ENCODE peak calls at places on chromosomes 16 and 17, in eight cellular contexts. Z is H1, R is neural progenitor cell, O is cardiac muscle cell, I is esophagus muscularis mucosa, N is ascending aorta, C is esophagus squamous epithelium, U is stomach. F is an unnamed sample. For H3K27me3, the result is how much of the 10 kb centered on the place peaks cover.

GRCh38 chr17:29012535-29012934 is 6.7 kb upstream of the SEZ6 start:
- DNase-seq in U (no peak), O (no peak), Z (no peak), N (no peak), R (no peak), I (no peak), C (no peak), F (no peak)

GRCh38 chr16:89373355-89374110 is 116.8 kb downstream of the ANKRD11 start:
- DNase-seq in R (no peak), U (no peak), C (no peak), Z (no peak), I (no peak), N (peak), O (peak), F (no peak)

GRCh38 chr16:1707193-1707790 is 1.3 kb downstream of the MAPK8IP3 start:
- DNase-seq in R (peak), N (no peak), O (peak), Z (no peak), I (no peak), U (no peak), C (no peak), F (no peak)

GRCh38 chr17:28173801-28174200 is 131.3 kb downstream of the NLK start:
- DNase-seq in Z (no peak), O (peak), U (no peak), N (no peak), I (no peak), C (no peak), R (no peak), F (no peak)

GRCh38 chr17:1019451-1019850 is 22.5 kb downstream of the TIMM22 start:
- DNase-seq in R (no peak), Z (no peak), U (peak), N (peak), C (no peak), O (no peak), I (no peak), F (no peak)

GRCh38 chr17:4165301-4166010 is 22.5 kb downstream of the CYB5D2 start:
- DNase-seq in O (no peak), I (no peak), Z (no peak), N (no peak), U (no peak), C (no peak), R (no peak), F (peak)

GRCh38 chr17:35214192-35214591 is 20.0 kb upstream of the SLC35G3 start:
- DNase-seq in R (no peak), N (no peak), O (no peak), U (no peak), C (no peak), I (no peak), Z (no peak), F (no peak)

GRCh38 chr17:38918916-38919315 is 6.5 kb upstream of the LASP1NB start:
- DNase-seq in R (no peak), C (no peak), I (no peak), Z (no peak), U (no peak), O (no peak), N (no peak), F (no peak)

GRCh38 chr16:20906225-20906870 is 5.8 kb downstream of the LYRM1 start:
- DNase-seq in Z (no peak), U (no peak), N (peak), I (no peak), C (no peak), R (no peak), O (peak), F (peak)

GRCh38 chr17:35433075-35433894 is 985 bp upstream of the SLFN12 start:
- DNase-seq in N (peak), C (no peak), R (peak), I (no peak), U (peak), O (peak), Z (peak), F (peak)

GRCh38 chr17:10843806-10844205 is 5.9 kb upstream of the PIRT start:
- DNase-seq in R (no peak), N (no peak), C (no peak), U (peak), Z (no peak), I (no peak), O (peak), F (peak)

GRCh38 chr17:28828294-28829040 is 14.1 kb downstream of the FAM222B start:
- DNase-seq in R (no peak), O (no peak), N (no peak), U (peak), C (no peak), Z (no peak), I (no peak), F (no peak)

GRCh38 chr16:89138513-89138795 is 33.1 kb upstream of the CDH15 start:
- DNase-seq in U (no peak), R (no peak), C (no peak), O (no peak), Z (no peak), I (no peak), N (no peak), F (no peak)

DNA sequence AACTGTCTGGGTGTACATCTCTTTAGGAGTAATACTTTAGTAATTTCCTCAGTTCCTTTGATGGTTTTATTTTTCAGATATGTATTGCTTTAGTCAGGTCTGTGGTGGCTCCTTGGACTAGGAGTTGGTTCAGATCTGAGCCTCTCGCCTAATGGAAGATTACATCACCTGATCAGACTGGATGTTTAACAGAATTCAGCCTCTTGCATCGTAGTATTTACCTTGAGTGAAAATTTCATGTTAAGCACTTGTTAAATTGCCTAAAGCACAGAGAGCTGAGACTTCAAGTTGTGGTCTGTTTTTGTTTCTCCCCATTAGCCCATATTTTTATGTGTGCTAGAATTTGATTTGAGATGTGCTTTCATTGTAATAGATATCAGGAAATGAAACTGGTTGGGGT is 267.3 kb downstream of the MAP2K4 start:
- DNase-seq in O (no peak), U (no peak), I (no peak), C (no peak), R (no peak), N (no peak), Z (no peak), F (peak)
- H3K27me3 ChIP-seq in O (under half), U (under half), I (under half), C (under half), R (under half), N (under half), Z (under half), F (under half)

GRCh38 chr17:7842950-7843535 is 9.0 kb downstream of the KDM6B start:
- DNase-seq in I (peak), Z (no peak), C (no peak), N (peak), U (peak), R (peak), O (peak), F (peak)

GRCh38 chr17:7845359-7846062 is 9.4 kb upstream of the TMEM88 start:
- DNase-seq in Z (no peak), U (no peak), C (no peak), I (no peak), N (no peak), O (no peak), R (no peak), F (no peak)

GRCh38 chr17:7843536-7844291 is 9.7 kb downstream of the KDM6B start:
- DNase-seq in U (peak), R (peak), N (peak), I (peak), C (peak), Z (no peak), O (peak), F (peak)

GRCh38 chr17:7846063-7846735 is 8.7 kb upstream of the TMEM88 start:
- DNase-seq in U (no peak), N (peak), Z (no peak), R (no peak), I (no peak), C (no peak), O (no peak), F (no peak)

GRCh38 chr17:7844292-7845154 is 10.3 kb upstream of the TMEM88 start:
- DNase-seq in R (peak), Z (no peak), C (peak), O (peak), N (peak), U (peak), I (peak), F (peak)
- H3K27me3 ChIP-seq in R (under half), Z (under half), C (under half), O (under half), N (under half), U (under half), I (under half), F (under half)

GRCh38 chr17:17104494-17104893 is 62.2 kb downstream of the MPRIP start:
- DNase-seq in R (no peak), U (no peak), Z (no peak), O (no peak), N (no peak), I (no peak), C (no peak), F (no peak)

GRCh38 chr17:17105976-17106375 is 63.7 kb downstream of the MPRIP start:
- DNase-seq in N (no peak), U (no peak), C (no peak), Z (no peak), I (no peak), R (no peak), O (no peak), F (no peak)

GRCh38 chr17:17103160-17103559 is 60.9 kb downstream of the MPRIP start:
- DNase-seq in U (no peak), O (no peak), Z (no peak), R (no peak), I (no peak), N (no peak), C (no peak), F (no peak)

GRCh38 chr17:17102176-17102575 is 59.9 kb downstream of the MPRIP start:
- DNase-seq in I (no peak), Z (no peak), N (no peak), C (no peak), O (no peak), R (no peak), U (no peak), F (no peak)

GRCh38 chr17:17104036-17104435 is 61.8 kb downstream of the MPRIP start:
- DNase-seq in Z (no peak), N (no peak), U (no peak), R (no peak), O (no peak), C (no peak), I (no peak), F (no peak)
- H3K27me3 ChIP-seq in Z (under half), N (under half), U (under half), R (under half), O (under half), C (under half), I (under half), F (under half)

GRCh38 chr17:79374087-79374486 is 236.8 kb downstream of the RBFOX3 start:
- DNase-seq in U (no peak), C (no peak), I (no peak), N (no peak), R (peak), O (no peak), Z (no peak), F (no peak)
- H3K27me3 ChIP-seq in U (under half), C (half or more), I (half or more), N (under half), R (under half), O (under half), Z (under half), F (under half)

DNA sequence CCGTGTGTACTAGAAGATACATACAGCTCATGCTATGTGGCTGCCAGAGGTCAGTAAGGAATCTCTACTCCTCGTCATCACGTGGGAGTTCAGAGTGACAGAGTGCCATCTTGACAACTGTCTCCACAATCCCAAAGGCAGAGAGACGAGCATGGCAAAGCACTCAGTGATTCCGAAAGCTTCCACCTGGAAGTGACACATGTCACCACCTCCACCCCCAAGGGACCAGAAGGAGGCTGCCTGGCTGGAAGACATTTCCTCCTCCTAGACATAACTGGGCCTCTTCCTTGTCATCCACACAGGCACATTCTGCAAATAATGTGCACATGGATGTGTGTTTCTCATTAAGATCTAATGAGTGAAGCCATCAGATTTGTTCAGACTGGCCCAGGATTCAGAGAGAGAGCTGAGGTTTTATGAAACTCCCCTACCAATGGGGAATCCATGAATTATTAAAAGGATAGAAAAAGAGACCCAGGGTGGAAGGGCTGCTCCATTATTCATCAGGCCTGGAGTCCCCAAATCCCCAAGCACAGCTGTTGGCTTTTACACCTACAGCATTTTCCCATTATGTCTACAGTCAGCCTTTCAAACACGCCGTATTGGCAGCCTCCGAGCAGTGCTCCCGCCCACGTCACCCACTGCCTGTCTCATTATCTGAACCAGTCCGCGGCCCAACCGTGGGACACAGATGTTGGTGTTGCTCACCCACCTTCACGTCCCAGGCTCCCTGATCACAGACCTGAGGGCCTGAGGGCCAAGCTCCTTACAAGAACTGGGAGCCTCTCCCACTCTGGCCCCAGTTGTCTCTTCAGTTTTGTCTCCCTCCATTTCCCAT is 3.3 kb upstream of the CACNG5 start:
- DNase-seq in C (no peak), O (no peak), I (no peak), U (no peak), R (no peak), N (no peak), Z (no peak), F (no peak)
- H3K27me3 ChIP-seq in C (half or more), O (under half), I (half or more), U (under half), R (under half), N (under half), Z (under half), F (under half)

GRCh38 chr17:5686246-5686645 is 101.9 kb upstream of the NLRP1 start:
- DNase-seq in U (no peak), C (no peak), N (no peak), I (no peak), O (no peak), Z (no peak), R (no peak), F (no peak)

GRCh38 chr17:5678171-5678570 is 93.9 kb upstream of the NLRP1 start:
- DNase-seq in N (no peak), O (no peak), U (no peak), R (no peak), C (no peak), Z (no peak), I (no peak), F (no peak)

GRCh38 chr17:5680766-5681165 is 96.5 kb upstream of the NLRP1 start:
- DNase-seq in Z (no peak), N (no peak), U (no peak), I (no peak), O (no peak), R (no peak), C (no peak), F (no peak)

DNA sequence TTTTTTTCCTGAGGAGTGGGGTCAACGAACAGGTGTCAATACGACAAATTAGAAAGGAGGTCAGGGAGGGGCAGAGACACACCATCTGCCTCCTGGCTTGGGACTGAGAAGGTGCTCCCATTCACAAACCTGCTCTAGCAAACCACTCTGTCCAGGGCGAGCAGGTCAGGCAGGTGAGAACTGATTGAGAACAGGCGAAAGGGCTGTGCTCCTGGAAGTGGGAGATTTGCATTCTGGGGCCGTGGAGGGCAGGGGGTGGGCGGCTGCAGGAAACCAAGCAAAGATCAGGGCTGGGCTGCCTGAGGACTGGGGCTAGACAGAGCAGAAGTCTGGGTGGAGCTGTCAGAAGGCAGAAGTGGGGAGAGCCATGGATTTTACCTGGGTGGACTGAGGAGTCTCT is 98.9 kb upstream of the NLRP1 start:
- DNase-seq in N (no peak), I (no peak), C (no peak), R (no peak), U (no peak), O (no peak), Z (no peak), F (no peak)
- H3K27me3 ChIP-seq in N (under half), I (under half), C (half or more), R (under half), U (under half), O (under half), Z (under half), F (under half)